ENCODE peak calls at places on chromosomes 3 and 15, in five cellular contexts. P, Z, L, B and S are unnamed samples.

GRCh38 chr3:50392101-50392715 is 32.9 kb upstream of the TMEM115 start:
- DNase-seq in P (no peak), Z (no peak), L (no peak), B (no peak), S (no peak)

GRCh38 chr3:82568776-82569338 is 807.4 kb upstream of the GBE1 start:
- DNase-seq in P (peak), Z (no peak), L (no peak), B (no peak), S (no peak)

GRCh38 chr15:75063889-75064288 is 40.5 kb downstream of the PPCDC start:
- DNase-seq in P (no peak), Z (no peak), L (no peak), B (no peak), S (no peak)

GRCh38 chr3:62036726-62037125 is 336.6 kb downstream of the FEZF2 start:
- DNase-seq in P (no peak), Z (no peak), L (no peak), B (no peak), S (no peak)

GRCh38 chr3:150627557-150627956 is 24.4 kb downstream of the SELENOT start:
- DNase-seq in P (no peak), Z (no peak), L (no peak), B (no peak), S (no peak)

GRCh38 chr3:101827211-101828174 is 21.8 kb upstream of the NFKBIZ start:
- DNase-seq in P (peak), Z (peak), L (peak), B (peak), S (peak)

GRCh38 chr3:159928692-159929091 is 59.9 kb upstream of the IL12A start:
- DNase-seq in P (no peak), Z (no peak), L (no peak), B (no peak), S (no peak)

GRCh38 chr3:174883881-174884675 is 24.9 kb downstream of the NAALADL2 start:
- DNase-seq in P (no peak), Z (no peak), L (no peak), B (no peak), S (no peak)

GRCh38 chr3:57959407-57960173 is 48.6 kb upstream of the FLNB start:
- DNase-seq in P (no peak), Z (no peak), L (no peak), B (no peak), S (no peak)

GRCh38 chr15:34850121-34850520 is 54.8 kb upstream of the ACTC1 start:
- DNase-seq in P (no peak), Z (peak), L (no peak), B (no peak), S (no peak)

GRCh38 chr3:160129459-160130061 is 95.7 kb upstream of the C3orf80 start:
- DNase-seq in P (no peak), Z (no peak), L (peak), B (no peak), S (no peak)

GRCh38 chr3:126961191-126961790 is 21.6 kb upstream of the PLXNA1 start:
- DNase-seq in P (no peak), Z (peak), L (no peak), B (no peak), S (no peak)

GRCh38 chr15:73227433-73228056 is 141.2 kb downstream of the HCN4 start:
- DNase-seq in P (peak), Z (no peak), L (no peak), B (no peak), S (no peak)

GRCh38 chr3:120142236-120142635 is 48.0 kb upstream of the GSK3B start:
- DNase-seq in P (no peak), Z (no peak), L (no peak), B (no peak), S (no peak)

GRCh38 chr3:148202386-148202785 is 495.3 kb upstream of the AGTR1 start:
- DNase-seq in P (no peak), Z (no peak), L (no peak), B (no peak), S (no peak)

GRCh38 chr15:42144841-42145375 is 11.5 kb downstream of the PLA2G4F start:
- DNase-seq in P (no peak), Z (no peak), L (no peak), B (no peak), S (no peak)

GRCh38 chr15:66898656-66899402 is 166.6 kb upstream of the SMAD3 start:
- DNase-seq in P (no peak), Z (no peak), L (no peak), B (no peak), S (no peak)

GRCh38 chr3:186273586-186273985 is 88.4 kb downstream of the DGKG start:
- DNase-seq in P (no peak), Z (no peak), L (no peak), B (no peak), S (no peak)

GRCh38 chr15:57647791-57648130 is 56.1 kb downstream of the MYZAP start:
- DNase-seq in P (no peak), Z (no peak), L (no peak), B (no peak), S (no peak)

GRCh38 chr3:177835008-177835407 is 637.7 kb upstream of the TBL1XR1 start:
- DNase-seq in P (no peak), Z (peak), L (no peak), B (no peak), S (peak)

GRCh38 chr3:116188231-116188785 is 257.0 kb downstream of the LSAMP start:
- DNase-seq in P (no peak), Z (no peak), L (no peak), B (no peak), S (no peak)
- TF ChIP-seq RAD21 in P (no peak), Z (no peak), L (no peak), B (no peak), S (no peak)

DNA sequence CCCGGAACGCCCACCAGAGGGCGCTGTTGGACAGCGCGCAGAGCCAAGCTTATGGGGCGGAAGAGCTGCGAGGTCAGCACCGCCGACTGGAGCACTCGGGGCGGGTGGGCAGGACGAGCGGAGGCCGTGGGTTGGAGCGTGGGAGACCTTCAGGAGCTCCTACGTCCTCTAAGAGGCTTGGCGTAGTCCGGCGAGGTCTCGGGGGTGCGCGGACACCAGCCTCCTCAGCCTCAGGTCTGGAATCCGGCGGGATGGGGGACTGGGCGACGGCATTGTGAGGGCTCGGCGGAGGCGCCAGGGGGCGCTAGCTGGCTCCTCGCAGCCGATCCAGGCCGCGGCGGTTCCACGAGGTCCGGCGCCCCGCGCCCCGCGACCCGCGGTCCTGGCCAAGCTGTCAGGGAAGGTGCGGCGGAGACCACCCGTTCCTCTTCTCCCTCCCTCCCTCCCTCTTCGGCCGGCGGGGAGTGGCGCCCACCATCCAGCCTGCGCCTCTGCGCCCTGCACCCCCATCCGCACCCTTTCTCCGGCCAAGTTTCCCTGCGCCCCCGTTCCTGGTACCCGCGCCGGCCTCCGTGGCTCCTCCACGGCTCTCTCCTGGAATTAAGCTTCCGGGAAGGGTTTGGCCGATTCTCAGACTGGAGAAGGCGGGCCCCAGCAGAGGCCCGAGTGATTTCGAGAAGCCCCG is 24.3 kb upstream of the POLG start:
- DNase-seq in P (peak), Z (peak), L (peak), B (peak), S (peak)
- TF ChIP-seq EZH2 in P (no peak), Z (no peak), L (no peak), B (no peak), S (no peak)

DNA sequence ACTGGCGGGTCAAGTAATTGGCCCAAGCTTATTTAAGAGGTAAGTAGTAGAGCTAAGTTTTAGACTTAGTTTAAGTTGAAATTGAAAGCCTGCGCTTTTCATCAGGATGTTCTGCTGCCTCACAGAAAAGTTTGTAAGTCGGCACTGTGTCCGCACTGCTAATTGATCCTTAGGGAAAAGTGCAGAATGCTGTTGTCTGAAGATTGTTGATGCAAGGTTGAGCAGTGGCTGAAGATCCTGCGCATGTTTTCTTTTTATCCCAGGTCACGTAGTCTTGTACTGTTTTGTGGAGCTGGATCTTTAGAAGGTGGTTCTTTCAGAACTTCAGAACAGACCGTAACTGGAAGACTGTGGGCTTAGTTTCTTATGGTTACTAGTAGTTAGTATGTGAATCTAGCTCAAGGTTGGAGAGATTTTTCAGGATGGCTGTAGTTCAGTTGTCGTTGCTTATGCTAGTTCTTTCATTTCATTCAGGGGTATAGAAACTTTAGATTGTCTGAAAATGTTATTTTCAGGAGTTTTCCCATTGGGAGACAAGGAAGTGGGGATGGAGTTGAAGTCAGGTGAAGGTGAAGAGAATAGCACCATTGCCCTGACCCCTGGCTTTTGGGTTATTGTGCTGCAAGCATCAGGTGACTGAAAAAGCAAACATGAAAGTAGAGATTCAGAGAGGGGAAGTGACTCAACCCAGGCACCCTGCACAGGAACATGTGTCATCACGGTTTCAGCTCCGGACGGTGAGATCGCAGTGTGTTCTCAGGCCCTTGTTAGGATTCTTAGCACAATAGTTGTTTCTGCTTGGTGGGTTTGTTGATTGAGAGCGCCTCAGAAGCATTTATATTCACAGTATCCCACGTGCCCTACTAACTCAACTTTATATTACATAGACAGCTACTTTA is 32.8 kb downstream of the AKAP13 start:
- DNase-seq in P (peak), Z (no peak), L (peak), B (no peak), S (peak)
- TF ChIP-seq RAD21 in P (no peak), Z (no peak), L (peak), B (no peak), S (peak)

DNA sequence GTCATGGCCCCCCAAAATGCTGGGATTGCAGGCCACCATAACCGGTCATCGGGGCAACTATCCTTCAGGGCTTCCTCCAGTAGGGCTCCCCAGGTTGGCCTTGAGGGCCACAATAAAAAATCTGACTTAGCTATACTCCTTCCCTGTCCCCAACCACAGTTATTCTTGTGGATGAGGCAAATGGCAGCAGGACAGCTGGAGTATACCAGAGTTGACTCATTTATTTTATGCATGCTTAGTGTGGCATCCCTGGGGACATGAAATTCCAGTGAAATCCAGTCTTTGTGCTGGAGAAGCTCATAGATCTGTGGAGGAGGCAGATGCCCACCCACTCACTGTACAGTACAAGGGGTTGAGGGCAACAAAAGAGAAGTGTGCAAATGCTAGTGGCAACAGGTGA is 109.5 kb downstream of the RORA start:
- DNase-seq in P (no peak), Z (no peak), L (no peak), B (no peak), S (no peak)
- TF ChIP-seq EZH2 in P (no peak), Z (no peak), L (no peak), B (no peak), S (no peak)

GRCh38 chr15:77824361-77824985 is 191.8 kb upstream of the LINGO1 start:
- DNase-seq in P (no peak), Z (no peak), L (no peak), B (no peak), S (no peak)
- TF ChIP-seq RAD21 in P (no peak), Z (no peak), L (no peak), B (no peak), S (no peak)

DNA sequence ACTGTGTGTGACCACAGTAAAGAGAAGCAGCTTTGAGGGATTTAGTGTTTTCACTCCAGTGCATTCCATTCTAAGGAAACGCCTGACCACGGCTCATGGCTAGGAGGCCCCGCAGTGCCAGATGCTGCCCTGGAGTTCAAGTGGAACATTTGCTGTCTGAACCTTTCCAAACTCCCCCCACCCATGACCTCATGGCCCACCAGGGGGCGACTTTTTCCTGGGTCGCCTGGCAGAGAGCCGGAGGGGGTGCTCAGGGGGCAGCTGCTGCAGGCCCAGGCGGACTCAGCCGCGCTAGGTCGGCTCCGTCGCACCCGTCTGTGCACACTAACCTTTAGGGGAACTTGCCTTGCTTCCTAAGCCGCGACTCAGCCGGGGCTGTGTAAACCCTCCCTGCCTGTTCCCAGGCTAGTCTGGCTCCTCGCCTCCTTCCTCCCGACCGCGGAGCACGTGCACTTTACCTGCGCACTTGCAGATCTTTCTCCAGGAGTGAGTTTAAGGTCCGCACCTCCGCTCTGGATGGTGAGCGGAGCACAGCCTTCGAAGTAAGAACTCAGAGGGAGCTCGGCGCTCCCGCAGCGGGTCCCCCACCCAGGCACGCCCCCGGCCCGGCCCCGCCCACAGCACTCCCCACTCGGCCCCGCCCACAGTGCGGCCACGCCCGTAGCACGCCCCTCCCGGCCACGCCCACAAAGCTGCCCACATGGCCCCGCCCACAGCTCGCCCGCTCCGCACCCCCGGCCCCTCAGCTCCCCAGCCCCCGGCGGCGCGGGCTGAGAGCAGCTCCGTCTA is at the start of gene OCA2:
- DNase-seq in P (peak), Z (peak), L (no peak), B (peak), S (no peak)
- TF ChIP-seq EZH2 in P (peak), Z (no peak), L (no peak), B (no peak), S (no peak)

GRCh38 chr15:38536201-38536676 is 28.4 kb downstream of the RASGRP1 start:
- DNase-seq in P (no peak), Z (no peak), L (no peak), B (no peak), S (no peak)

GRCh38 chr15:38533926-38534325 is 30.7 kb downstream of the RASGRP1 start:
- DNase-seq in P (no peak), Z (no peak), L (no peak), B (no peak), S (no peak)

GRCh38 chr15:38533416-38533915 is 31.1 kb downstream of the RASGRP1 start:
- DNase-seq in P (no peak), Z (no peak), L (no peak), B (no peak), S (no peak)

GRCh38 chr15:38534691-38535090 is 29.9 kb downstream of the RASGRP1 start:
- DNase-seq in P (no peak), Z (no peak), L (no peak), B (no peak), S (no peak)

GRCh38 chr15:38535451-38536200 is 29.0 kb downstream of the RASGRP1 start:
- DNase-seq in P (no peak), Z (no peak), L (no peak), B (no peak), S (no peak)
- TF ChIP-seq RAD21 in P (no peak), Z (no peak), L (no peak), B (no peak), S (no peak)

DNA sequence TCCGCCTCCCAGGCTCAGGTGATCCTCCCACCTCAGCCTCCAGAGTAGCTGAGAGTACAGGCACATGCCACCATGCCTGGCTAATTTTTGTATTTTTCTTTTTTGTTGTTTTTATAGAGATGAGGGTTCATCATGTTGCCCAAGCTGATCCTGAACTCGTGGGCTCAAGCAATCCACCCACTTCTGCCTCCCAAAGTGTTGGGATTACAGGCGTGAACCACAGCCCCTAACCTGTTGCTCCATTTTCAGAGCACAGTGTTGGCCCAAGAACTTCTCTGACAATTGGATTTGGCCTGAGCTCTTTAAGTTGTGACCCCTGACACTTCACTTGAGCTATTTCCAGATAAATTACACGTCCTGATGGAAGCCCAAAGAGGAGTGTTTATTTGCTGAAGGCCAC is 91.2 kb upstream of the PROK2 start:
- DNase-seq in P (no peak), Z (no peak), L (no peak), B (no peak), S (no peak)
- TF ChIP-seq EZH2 in P (no peak), Z (no peak), L (no peak), B (no peak), S (no peak)